ENCODE peak calls at places on chromosomes 13 and 19, in five cellular contexts. L, D, W, G and X are unnamed samples.

GRCh38 chr13:63636231-63636993 is 2220.8 kb upstream of the PCDH20 start:
- DNase-seq in L (no peak), D (no peak), W (peak; percentile 14), G (peak; percentile 8), X (no peak)

GRCh38 chr13:39858794-39859193 is 203.3 kb downstream of the COG6 start:
- DNase-seq in L (no peak), D (no peak), W (no peak), G (no peak), X (no peak)

GRCh38 chr19:13091400-13092161 is 11.1 kb downstream of the LYL1 start:
- DNase-seq in L (no peak), D (no peak), W (peak; percentile 36), G (no peak), X (peak; percentile 75)

GRCh38 chr19:51055866-51056265 is 9.0 kb downstream of the KLK13 start:
- DNase-seq in L (no peak), D (no peak), W (no peak), G (no peak), X (no peak)

GRCh38 chr13:40784540-40784939 is 4.9 kb upstream of the SLC25A15 start:
- DNase-seq in L (no peak), D (no peak), W (no peak), G (no peak), X (no peak)

GRCh38 chr13:89514534-89515312 is 1832.8 kb upstream of the MIR17HG start:
- DNase-seq in L (peak; percentile 50), D (no peak), W (peak; percentile 91), G (no peak), X (peak; percentile 8)

GRCh38 chr19:11673608-11674041 is 65.1 kb downstream of the ZNF823 start:
- DNase-seq in L (peak; percentile 68), D (peak; percentile 49), W (peak; percentile 21), G (no peak), X (peak; percentile 55)

GRCh38 chr13:62320129-62320724 is 904.6 kb upstream of the PCDH20 start:
- DNase-seq in L (peak; percentile 22), D (peak; percentile 1), W (peak; percentile 54), G (peak; percentile 36), X (peak; percentile 75)

GRCh38 chr19:6076675-6077463 is 33.4 kb downstream of the RFX2 start:
- DNase-seq in L (no peak), D (no peak), W (peak; percentile 35), G (no peak), X (peak; percentile 91)

GRCh38 chr13:27264181-27264580 is 6.4 kb upstream of the RASL11A start:
- DNase-seq in L (no peak), D (no peak), W (no peak), G (no peak), X (peak; percentile 89)

GRCh38 chr13:24983094-24983493 is 112.8 kb upstream of the PABPC3 start:
- DNase-seq in L (no peak), D (no peak), W (no peak), G (no peak), X (no peak)

GRCh38 chr19:57841364-57841763 is 8.3 kb upstream of the ZNF587 start:
- DNase-seq in L (no peak), D (no peak), W (no peak), G (no peak), X (no peak)

GRCh38 chr19:46744005-46744691 is 1.7 kb upstream of the FKRP start:
- DNase-seq in L (no peak), D (no peak), W (no peak), G (no peak), X (no peak)

GRCh38 chr19:46975918-46976782 is 43.5 kb upstream of the NPAS1 start:
- DNase-seq in L (peak; percentile 70), D (peak; percentile 34), W (peak; percentile 58), G (no peak), X (peak; percentile 93)

GRCh38 chr13:59823495-59823894 is 340.2 kb downstream of the DIAPH3 start:
- DNase-seq in L (no peak), D (no peak), W (peak; percentile 0), G (no peak), X (peak; percentile 77)

GRCh38 chr19:17883627-17884413 is 12.1 kb downstream of the SLC5A5 start:
- DNase-seq in L (no peak), D (peak; percentile 70), W (no peak), G (no peak), X (no peak)

GRCh38 chr13:87798536-87798935 is 127.4 kb downstream of the SLITRK5 start:
- DNase-seq in L (no peak), D (no peak), W (no peak), G (no peak), X (no peak)

GRCh38 chr19:44749318-44749717 is 810 bp downstream of the BCL3 start:
- DNase-seq in L (no peak), D (no peak), W (no peak), G (no peak), X (no peak)

GRCh38 chr13:36282818-36283432 is 14.7 kb downstream of the CCDC169 start:
- DNase-seq in L (peak; percentile 17), D (peak; percentile 25), W (peak; percentile 23), G (no peak), X (peak; percentile 57)

GRCh38 chr13:27712421-27712820 is 79.9 kb upstream of the GSX1 start:
- DNase-seq in L (peak; percentile 36), D (no peak), W (peak; percentile 12), G (no peak), X (no peak)

GRCh38 chr13:41644742-41645141 is 187.4 kb downstream of the RGCC start:
- DNase-seq in L (no peak), D (no peak), W (no peak), G (no peak), X (no peak)

GRCh38 chr19:37975596-37976515 is 68.8 kb downstream of the SIPA1L3 start:
- DNase-seq in L (no peak), D (no peak), W (no peak), G (no peak), X (no peak)

GRCh38 chr19:5326986-5327623 is 13.5 kb downstream of the PTPRS start:
- DNase-seq in L (no peak), D (no peak), W (no peak), G (no peak), X (no peak)

GRCh38 chr13:107459430-107459829 is 755.9 kb downstream of the LIG4 start:
- DNase-seq in L (no peak), D (no peak), W (no peak), G (no peak), X (peak; percentile 85)

GRCh38 chr19:388691-389090 is 20.3 kb downstream of the C2CD4C start:
- DNase-seq in L (no peak), D (no peak), W (no peak), G (no peak), X (no peak)

GRCh38 chr13:110913322-110913721 is 1.5 kb downstream of the ANKRD10 start:
- DNase-seq in L (peak; percentile 28), D (no peak), W (no peak), G (no peak), X (peak; percentile 26)

DNA sequence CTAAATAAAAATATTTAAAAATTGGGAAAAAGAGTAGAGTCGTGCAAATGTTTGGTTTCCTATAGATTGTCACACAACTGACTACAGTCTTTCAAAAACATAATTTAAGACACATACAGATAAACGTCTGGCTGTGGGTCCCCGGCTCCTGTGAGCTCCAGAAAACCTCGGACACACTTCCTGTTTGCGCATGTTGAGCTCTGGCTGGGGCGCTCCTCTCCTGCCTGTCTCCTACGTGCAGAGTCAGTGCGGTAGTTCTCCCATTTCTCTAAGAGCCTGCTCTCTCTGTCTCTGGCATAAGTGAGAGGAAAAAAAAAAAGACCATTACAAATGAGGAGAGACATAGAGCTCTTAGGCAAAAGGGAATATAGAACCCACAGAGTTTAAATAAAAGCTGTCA is 128.2 kb upstream of the OBI1 start:
- DNase-seq in L (no peak), D (peak; percentile 3), W (no peak), G (no peak), X (no peak)
- TF ChIP-seq BHLHE40 in L (no peak), D (no peak), W (no peak), G (no peak), X (no peak)

GRCh38 chr19:3302755-3303154 is 63.6 kb upstream of the NFIC start:
- DNase-seq in L (no peak), D (peak; percentile 58), W (peak; percentile 68), G (no peak), X (no peak)
- TF ChIP-seq CTCF in L (peak; percentile 48), D (peak; percentile 41), W (no peak), G (no peak), X (no peak)

GRCh38 chr19:29483944-29484581 is 41.7 kb upstream of the VSTM2B start:
- DNase-seq in L (no peak), D (no peak), W (no peak), G (no peak), X (no peak)
- TF ChIP-seq BHLHE40 in L (no peak), D (no peak), W (no peak), G (no peak), X (no peak)

DNA sequence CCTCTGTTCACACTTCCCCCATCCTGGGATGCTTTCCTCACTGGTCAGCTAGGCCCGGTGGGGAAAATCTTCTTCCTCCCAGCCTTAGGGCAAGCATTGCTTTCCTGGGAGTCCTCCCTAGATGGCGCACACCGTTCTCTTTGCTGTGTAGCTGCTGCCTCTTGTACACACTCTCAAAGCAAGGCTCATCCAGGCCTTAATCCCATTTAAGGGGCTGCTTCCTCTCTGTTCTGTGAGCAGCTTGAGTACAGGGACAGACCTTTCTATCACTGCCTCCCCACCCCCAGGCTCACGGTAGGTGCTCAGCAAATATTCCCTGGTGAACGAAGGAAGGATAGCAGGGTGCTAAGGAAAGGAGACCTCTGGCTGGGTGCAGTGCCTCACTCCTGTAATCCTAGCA is 11.0 kb downstream of the SLC7A10 start:
- DNase-seq in L (peak; percentile 41), D (peak; percentile 34), W (peak; percentile 72), G (no peak), X (peak; percentile 35)
- TF ChIP-seq CTCF in L (peak; percentile 73), D (peak; percentile 49), W (peak; percentile 47), G (peak; percentile 3), X (peak; percentile 34)

DNA sequence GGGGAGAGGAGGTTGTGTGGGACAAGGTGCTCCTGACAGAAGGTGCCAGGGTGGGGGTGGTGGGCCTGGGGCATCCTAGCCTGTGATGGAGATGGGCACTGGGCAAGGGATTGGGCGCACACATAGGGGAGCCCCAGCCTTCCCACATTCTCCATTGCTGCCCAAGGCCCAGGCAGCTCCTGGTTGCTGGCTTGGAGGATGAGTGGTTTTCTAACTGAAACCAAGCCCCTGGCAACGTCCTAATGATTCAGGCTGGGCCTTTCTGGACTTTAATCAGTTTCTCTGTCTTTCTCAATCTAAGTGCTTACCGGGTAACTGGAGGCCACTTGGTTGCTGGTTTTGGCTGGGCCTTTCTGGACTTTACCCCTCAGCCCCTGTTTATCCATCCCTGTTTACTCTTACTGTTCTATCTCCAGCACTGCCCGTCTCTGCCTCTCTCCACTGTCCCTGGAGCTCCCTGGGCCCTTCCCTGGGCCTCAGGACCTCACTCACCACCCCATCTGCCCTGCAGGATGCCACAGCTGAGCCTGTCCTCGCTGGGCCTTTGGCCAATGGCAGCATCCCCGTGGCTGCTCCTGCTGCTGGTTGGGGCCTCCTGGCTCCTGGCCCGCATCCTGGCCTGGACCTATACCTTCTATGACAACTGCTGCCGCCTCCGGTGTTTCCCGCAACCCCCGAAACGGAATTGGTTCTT is 354 bp downstream of the CYP4F3 start:
- DNase-seq in L (peak; percentile 87), D (no peak), W (peak; percentile 76), G (no peak), X (no peak)
- TF ChIP-seq BHLHE40 in L (no peak), D (no peak), W (no peak), G (no peak), X (no peak)